ENCODE peak calls at places on chromosome 9, in seven cellular contexts. One of them, this sample, is unnamed. For H3K9me3, the result is how much of the 10 kb centered on the place peaks cover.

GRCh38 chr9:124946167-124946566 is 5.3 kb upstream of the GOLGA1 start:
- DNase-seq in fibroblast of lung: no peak
- DNase-seq in astrocyte: no peak
- DNase-seq in hepatocyte: no peak
- DNase-seq in MM.1S: no peak
- DNase-seq in HCT116: no peak
- DNase-seq in keratinocyte: no peak
- DNase-seq in this sample: no peak

GRCh38 chr9:128022886-128023285 is 42.1 kb upstream of the EEIG1 start:
- DNase-seq in keratinocyte: no peak
- DNase-seq in MM.1S: no peak
- DNase-seq in hepatocyte: no peak
- DNase-seq in fibroblast of lung: no peak
- DNase-seq in HCT116: no peak
- DNase-seq in astrocyte: no peak
- DNase-seq in this sample: no peak

GRCh38 chr9:94922098-94922607 is 195.7 kb downstream of the AOPEP start:
- DNase-seq in astrocyte: peak
- DNase-seq in MM.1S: no peak
- DNase-seq in hepatocyte: peak
- DNase-seq in HCT116: no peak
- DNase-seq in keratinocyte: no peak
- DNase-seq in fibroblast of lung: peak
- DNase-seq in this sample: peak

GRCh38 chr9:89615661-89616060 is 10.8 kb downstream of the GADD45G start:
- DNase-seq in MM.1S: no peak
- DNase-seq in keratinocyte: no peak
- DNase-seq in astrocyte: no peak
- DNase-seq in fibroblast of lung: no peak
- DNase-seq in HCT116: no peak
- DNase-seq in hepatocyte: no peak
- DNase-seq in this sample: no peak

GRCh38 chr9:129221233-129221632 is 43.2 kb upstream of the IER5L start:
- DNase-seq in astrocyte: no peak
- DNase-seq in fibroblast of lung: no peak
- DNase-seq in keratinocyte: no peak
- DNase-seq in hepatocyte: no peak
- DNase-seq in MM.1S: peak
- DNase-seq in HCT116: no peak
- DNase-seq in this sample: no peak

GRCh38 chr9:22008662-22009562 is at the start of gene CDKN2B:
- DNase-seq in HCT116: peak
- DNase-seq in keratinocyte: peak
- DNase-seq in fibroblast of lung: peak
- DNase-seq in MM.1S: no peak
- DNase-seq in hepatocyte: peak
- DNase-seq in astrocyte: peak
- DNase-seq in this sample: peak

GRCh38 chr9:23538060-23538387 is 288.0 kb downstream of the ELAVL2 start:
- DNase-seq in keratinocyte: no peak
- DNase-seq in HCT116: no peak
- DNase-seq in astrocyte: no peak
- DNase-seq in MM.1S: no peak
- DNase-seq in fibroblast of lung: no peak
- DNase-seq in hepatocyte: no peak
- DNase-seq in this sample: no peak

GRCh38 chr9:84711936-84712335 is 42.4 kb downstream of the NTRK2 start:
- DNase-seq in HCT116: no peak
- DNase-seq in hepatocyte: no peak
- DNase-seq in MM.1S: no peak
- DNase-seq in fibroblast of lung: no peak
- DNase-seq in astrocyte: peak
- DNase-seq in keratinocyte: peak
- DNase-seq in this sample: peak

GRCh38 chr9:93676310-93677054 is 100.1 kb downstream of the PHF2 start:
- DNase-seq in astrocyte: no peak
- DNase-seq in MM.1S: no peak
- DNase-seq in HCT116: no peak
- DNase-seq in hepatocyte: no peak
- DNase-seq in fibroblast of lung: no peak
- DNase-seq in keratinocyte: no peak
- DNase-seq in this sample: no peak

DNA sequence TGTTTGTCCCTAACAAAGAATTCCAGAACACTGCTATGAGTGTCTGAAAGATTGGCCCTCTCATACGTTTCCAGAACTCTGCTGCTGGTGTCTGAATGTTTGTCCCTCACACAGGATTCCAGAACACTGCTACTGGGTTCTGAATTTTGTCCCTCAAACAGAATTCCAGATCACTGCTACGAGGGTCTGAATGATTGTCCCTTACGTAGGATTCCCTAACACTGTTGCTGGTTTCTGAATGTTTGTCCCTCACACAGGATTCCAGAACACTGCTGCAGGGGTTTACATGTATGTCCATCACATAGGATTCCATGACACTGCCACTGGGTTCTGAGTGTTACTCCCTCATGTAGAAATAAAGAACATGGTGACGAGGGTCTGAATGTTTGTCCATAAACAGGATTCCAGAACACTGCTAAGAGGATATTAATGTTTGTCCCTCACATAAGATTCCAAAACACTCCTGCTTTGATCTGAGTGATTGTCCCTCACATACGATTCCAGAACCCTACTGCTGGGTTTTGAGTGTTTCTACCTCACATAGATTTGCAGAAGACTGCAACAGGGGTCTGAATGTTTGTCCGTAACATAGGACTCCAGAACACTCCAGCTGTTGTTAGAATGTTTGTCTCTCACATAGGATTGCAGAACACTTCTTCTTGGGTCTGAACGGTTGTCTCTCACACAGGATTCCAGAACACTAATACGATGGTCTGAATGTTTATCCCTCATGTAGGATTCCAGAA is 214.4 kb downstream of the FOXD4L6 start:
- DNase-seq in astrocyte: no peak
- DNase-seq in HCT116: no peak
- DNase-seq in MM.1S: no peak
- DNase-seq in hepatocyte: no peak
- DNase-seq in fibroblast of lung: no peak
- DNase-seq in keratinocyte: no peak
- DNase-seq in this sample: no peak
- H3K9me3 ChIP-seq in astrocyte: half or more
- H3K9me3 ChIP-seq in HCT116: under half
- H3K9me3 ChIP-seq in MM.1S: under half
- H3K9me3 ChIP-seq in hepatocyte: half or more
- H3K9me3 ChIP-seq in fibroblast of lung: under half
- H3K9me3 ChIP-seq in keratinocyte: under half
- H3K9me3 ChIP-seq in this sample: under half

GRCh38 chr9:122216798-122217418 is 11.8 kb downstream of the LHX6 start:
- DNase-seq in MM.1S: no peak
- DNase-seq in astrocyte: no peak
- DNase-seq in fibroblast of lung: no peak
- DNase-seq in hepatocyte: no peak
- DNase-seq in keratinocyte: no peak
- DNase-seq in HCT116: no peak
- DNase-seq in this sample: no peak

GRCh38 chr9:122217640-122218039 is 11.1 kb downstream of the LHX6 start:
- DNase-seq in hepatocyte: no peak
- DNase-seq in MM.1S: no peak
- DNase-seq in astrocyte: no peak
- DNase-seq in fibroblast of lung: no peak
- DNase-seq in keratinocyte: no peak
- DNase-seq in HCT116: no peak
- DNase-seq in this sample: no peak

GRCh38 chr9:122215663-122216062 is 13.1 kb downstream of the LHX6 start:
- DNase-seq in HCT116: no peak
- DNase-seq in astrocyte: no peak
- DNase-seq in keratinocyte: no peak
- DNase-seq in hepatocyte: no peak
- DNase-seq in fibroblast of lung: no peak
- DNase-seq in MM.1S: no peak
- DNase-seq in this sample: no peak

GRCh38 chr9:122214507-122214906 is 14.2 kb downstream of the LHX6 start:
- DNase-seq in keratinocyte: no peak
- DNase-seq in HCT116: no peak
- DNase-seq in MM.1S: no peak
- DNase-seq in hepatocyte: no peak
- DNase-seq in fibroblast of lung: no peak
- DNase-seq in astrocyte: no peak
- DNase-seq in this sample: no peak

DNA sequence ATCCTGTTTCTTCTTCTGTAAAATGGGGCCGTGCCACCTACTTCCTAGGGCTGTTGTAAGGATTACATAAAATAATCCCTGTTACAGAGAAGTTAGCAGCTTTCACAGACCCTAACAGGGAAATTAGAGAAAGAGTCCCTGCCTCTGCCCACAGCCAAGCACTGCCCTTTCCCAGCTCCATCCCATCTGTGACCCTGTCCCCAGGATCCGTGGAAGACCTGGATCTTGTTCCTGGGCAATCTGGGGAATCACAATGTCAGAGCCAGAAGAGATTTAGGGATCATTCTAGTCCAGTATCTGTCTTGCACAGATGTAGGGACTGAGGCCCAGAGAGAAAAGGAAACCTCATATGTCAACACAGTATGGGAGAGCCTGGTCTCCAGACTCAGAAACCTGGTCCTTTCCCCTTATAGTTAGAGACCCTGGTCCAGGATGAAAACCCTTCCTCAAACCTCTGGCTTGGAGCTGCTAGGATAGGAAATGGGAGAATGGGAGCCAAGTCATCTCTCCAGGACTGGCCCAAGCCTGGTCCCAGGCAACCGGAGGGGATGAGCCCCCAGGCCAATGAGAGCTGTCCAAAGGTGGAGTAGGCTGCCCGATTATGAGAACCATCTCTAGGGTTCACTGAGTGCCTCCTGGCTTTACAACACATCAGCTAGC is 12.5 kb downstream of the LHX6 start:
- DNase-seq in fibroblast of lung: no peak
- DNase-seq in MM.1S: no peak
- DNase-seq in astrocyte: no peak
- DNase-seq in keratinocyte: no peak
- DNase-seq in HCT116: no peak
- DNase-seq in hepatocyte: no peak
- DNase-seq in this sample: no peak
- TF ChIP-seq EZH2 in fibroblast of lung: peak
- TF ChIP-seq EZH2 in MM.1S: no peak
- TF ChIP-seq EZH2 in astrocyte: no peak
- TF ChIP-seq EZH2 in keratinocyte: no peak
- TF ChIP-seq EZH2 in HCT116: no peak
- TF ChIP-seq EZH2 in hepatocyte: no peak
- TF ChIP-seq EZH2 in this sample: no peak

GRCh38 chr9:100401042-100401441 is 25.9 kb upstream of the MSANTD3 start:
- DNase-seq in fibroblast of lung: no peak
- DNase-seq in HCT116: no peak
- DNase-seq in MM.1S: no peak
- DNase-seq in astrocyte: no peak
- DNase-seq in keratinocyte: no peak
- DNase-seq in hepatocyte: no peak
- DNase-seq in this sample: no peak
- TF ChIP-seq CTCF in fibroblast of lung: no peak
- TF ChIP-seq CTCF in HCT116: no peak
- TF ChIP-seq CTCF in MM.1S: no peak
- TF ChIP-seq CTCF in astrocyte: no peak
- TF ChIP-seq CTCF in keratinocyte: no peak
- TF ChIP-seq CTCF in hepatocyte: no peak
- TF ChIP-seq CTCF in this sample: no peak

GRCh38 chr9:32681751-32682150 is 46.3 kb upstream of the TAF1L start:
- DNase-seq in hepatocyte: no peak
- DNase-seq in MM.1S: no peak
- DNase-seq in astrocyte: no peak
- DNase-seq in keratinocyte: no peak
- DNase-seq in fibroblast of lung: no peak
- DNase-seq in HCT116: no peak
- DNase-seq in this sample: no peak
- H3K9me3 ChIP-seq in hepatocyte: under half
- H3K9me3 ChIP-seq in MM.1S: under half
- H3K9me3 ChIP-seq in astrocyte: under half
- H3K9me3 ChIP-seq in keratinocyte: under half
- H3K9me3 ChIP-seq in fibroblast of lung: under half
- H3K9me3 ChIP-seq in HCT116: under half
- H3K9me3 ChIP-seq in this sample: under half

GRCh38 chr9:131097948-131098278 is 1.6 kb downstream of the AIF1L start:
- DNase-seq in MM.1S: no peak
- DNase-seq in keratinocyte: no peak
- DNase-seq in hepatocyte: no peak
- DNase-seq in fibroblast of lung: no peak
- DNase-seq in HCT116: no peak
- DNase-seq in astrocyte: no peak
- DNase-seq in this sample: no peak

GRCh38 chr9:131095666-131096489 is 453 bp upstream of the AIF1L start:
- DNase-seq in MM.1S: no peak
- DNase-seq in hepatocyte: peak
- DNase-seq in astrocyte: no peak
- DNase-seq in fibroblast of lung: no peak
- DNase-seq in HCT116: peak
- DNase-seq in keratinocyte: no peak
- DNase-seq in this sample: no peak

GRCh38 chr9:131098391-131099087 is 2.2 kb downstream of the AIF1L start:
- DNase-seq in keratinocyte: no peak
- DNase-seq in HCT116: no peak
- DNase-seq in astrocyte: no peak
- DNase-seq in fibroblast of lung: no peak
- DNase-seq in MM.1S: no peak
- DNase-seq in hepatocyte: no peak
- DNase-seq in this sample: no peak

GRCh38 chr9:131096490-131097258 is at the start of gene AIF1L:
- DNase-seq in hepatocyte: peak
- DNase-seq in MM.1S: no peak
- DNase-seq in fibroblast of lung: no peak
- DNase-seq in HCT116: peak
- DNase-seq in astrocyte: no peak
- DNase-seq in keratinocyte: peak
- DNase-seq in this sample: peak

DNA sequence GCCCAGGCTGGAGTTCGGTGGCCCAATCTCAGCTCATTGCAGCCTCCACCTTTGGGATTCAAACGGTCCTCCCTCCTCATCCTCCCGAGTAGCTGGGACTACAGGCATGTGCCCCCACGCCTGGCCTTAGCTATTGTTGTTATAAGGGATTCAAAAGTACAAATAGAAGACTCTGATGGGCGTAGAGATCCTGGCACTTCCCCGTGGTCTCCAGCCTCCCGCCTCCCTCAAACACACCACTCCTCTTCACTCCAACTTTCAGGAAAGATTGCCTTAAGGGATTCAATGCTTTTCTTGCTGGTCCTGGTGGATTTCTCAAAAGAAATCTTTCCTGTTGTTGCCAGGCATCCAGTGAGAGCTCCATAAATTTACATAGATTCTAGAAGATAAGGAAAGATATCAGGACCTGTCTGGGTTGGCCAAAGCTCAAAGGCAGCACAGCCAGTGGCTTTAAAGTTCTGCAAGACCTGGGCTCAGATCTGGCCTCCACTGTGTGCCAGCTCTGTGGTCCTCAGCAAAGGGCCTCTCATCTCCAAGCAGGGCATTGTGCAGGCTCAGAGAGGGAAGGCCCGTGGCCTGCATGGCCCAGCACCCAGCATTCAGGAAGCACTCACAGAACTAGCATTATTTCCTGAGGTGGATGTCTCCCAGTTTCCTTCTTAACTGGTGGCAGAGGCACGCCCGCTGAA is 1.1 kb downstream of the AIF1L start:
- DNase-seq in hepatocyte: no peak
- DNase-seq in keratinocyte: no peak
- DNase-seq in HCT116: no peak
- DNase-seq in fibroblast of lung: no peak
- DNase-seq in astrocyte: no peak
- DNase-seq in MM.1S: no peak
- DNase-seq in this sample: no peak
- TF ChIP-seq EZH2 in hepatocyte: no peak
- TF ChIP-seq EZH2 in keratinocyte: no peak
- TF ChIP-seq EZH2 in HCT116: no peak
- TF ChIP-seq EZH2 in fibroblast of lung: no peak
- TF ChIP-seq EZH2 in astrocyte: no peak
- TF ChIP-seq EZH2 in MM.1S: no peak
- TF ChIP-seq EZH2 in this sample: no peak

GRCh38 chr9:132547436-132547835 is 35.0 kb upstream of the BARHL1 start:
- DNase-seq in keratinocyte: no peak
- DNase-seq in MM.1S: no peak
- DNase-seq in HCT116: no peak
- DNase-seq in astrocyte: no peak
- DNase-seq in hepatocyte: no peak
- DNase-seq in fibroblast of lung: no peak
- DNase-seq in this sample: no peak
- TF ChIP-seq CTCF in keratinocyte: no peak
- TF ChIP-seq CTCF in MM.1S: no peak
- TF ChIP-seq CTCF in HCT116: no peak
- TF ChIP-seq CTCF in astrocyte: no peak
- TF ChIP-seq CTCF in hepatocyte: no peak
- TF ChIP-seq CTCF in fibroblast of lung: no peak
- TF ChIP-seq CTCF in this sample: no peak